ENCODE peak calls at places on chromosomes 1 and 21, in six cellular contexts. J, Q, B, S, U and E are unnamed samples.

GRCh38 chr21:15627011-15627410 is 102.8 kb upstream of the USP25 start:
- DNase-seq in U (no peak), Q (no peak), S (no peak), J (no peak), B (no peak), E (no peak)

GRCh38 chr1:204647805-204648153 is 37.8 kb downstream of the LRRN2 start:
- DNase-seq in J (no peak), B (no peak), S (no peak), Q (no peak), U (no peak), E (no peak)

GRCh38 chr1:50415235-50416149 is 7.8 kb downstream of the DMRTA2 start:
- DNase-seq in U (no peak), S (no peak), Q (no peak), B (no peak), J (no peak), E (peak)

GRCh38 chr1:111032295-111032897 is 68.7 kb upstream of the LRIF1 start:
- DNase-seq in S (peak), J (peak), B (peak), U (no peak), Q (no peak), E (no peak)

GRCh38 chr21:31894441-31894840 is 21.6 kb downstream of the HUNK start:
- DNase-seq in U (no peak), S (no peak), B (no peak), J (no peak), Q (no peak), E (no peak)

GRCh38 chr1:17339521-17339920 is 31.5 kb downstream of the PADI4 start:
- DNase-seq in B (no peak), J (no peak), S (no peak), Q (no peak), U (no peak), E (no peak)

GRCh38 chr1:168134132-168135041 is 2.3 kb downstream of the GPR161 start:
- DNase-seq in J (no peak), S (no peak), B (no peak), Q (no peak), U (no peak), E (no peak)

GRCh38 chr1:87358219-87358618 is 29.5 kb downstream of the LMO4 start:
- DNase-seq in B (no peak), U (no peak), J (no peak), Q (no peak), S (no peak), E (no peak)